ENCODE peak calls at places on chromosome 19, in five cellular contexts. One of them, this sample, is unnamed.

GRCh38 chr19:9885077-9885552 is 50.0 kb downstream of the PIN1 start:
- DNase-seq in left cardiac atrium: peak; percentile 51
- DNase-seq in stimulated activated CD4-positive, alpha-beta T cell treated with anti-CD3 and anti-CD28 coated beads, Interleukin-2, amount 100 ng/mL, for 24 hours: no peak
- DNase-seq in mesothelial cell of epicardium: no peak
- DNase-seq in astrocyte of the spinal cord: no peak
- DNase-seq in this sample: no peak

GRCh38 chr19:13260883-13261653 is 110.9 kb downstream of the IER2 start:
- DNase-seq in astrocyte of the spinal cord: peak; percentile 89
- DNase-seq in mesothelial cell of epicardium: no peak
- DNase-seq in stimulated activated CD4-positive, alpha-beta T cell treated with anti-CD3 and anti-CD28 coated beads, Interleukin-2, amount 100 ng/mL, for 24 hours: peak; percentile 20
- DNase-seq in left cardiac atrium: no peak
- DNase-seq in this sample: no peak

GRCh38 chr19:5200844-5201243 is 139.8 kb downstream of the PTPRS start:
- DNase-seq in mesothelial cell of epicardium: no peak
- DNase-seq in astrocyte of the spinal cord: peak; percentile 9
- DNase-seq in stimulated activated CD4-positive, alpha-beta T cell treated with anti-CD3 and anti-CD28 coated beads, Interleukin-2, amount 100 ng/mL, for 24 hours: no peak
- DNase-seq in left cardiac atrium: no peak
- DNase-seq in this sample: no peak

GRCh38 chr19:38849746-38850230 is at the start of gene HNRNPL:
- DNase-seq in left cardiac atrium: peak; percentile 99
- DNase-seq in astrocyte of the spinal cord: no peak
- DNase-seq in mesothelial cell of epicardium: peak; percentile 100
- DNase-seq in stimulated activated CD4-positive, alpha-beta T cell treated with anti-CD3 and anti-CD28 coated beads, Interleukin-2, amount 100 ng/mL, for 24 hours: peak; percentile 98
- DNase-seq in this sample: peak; percentile 100

GRCh38 chr19:47446534-47447469 is 24.9 kb downstream of the SLC8A2 start:
- DNase-seq in mesothelial cell of epicardium: peak; percentile 53
- DNase-seq in left cardiac atrium: no peak
- DNase-seq in stimulated activated CD4-positive, alpha-beta T cell treated with anti-CD3 and anti-CD28 coated beads, Interleukin-2, amount 100 ng/mL, for 24 hours: peak; percentile 55
- DNase-seq in astrocyte of the spinal cord: no peak
- DNase-seq in this sample: no peak

GRCh38 chr19:3057275-3057714 is 5.0 kb downstream of the TLE5 start:
- DNase-seq in mesothelial cell of epicardium: no peak
- DNase-seq in stimulated activated CD4-positive, alpha-beta T cell treated with anti-CD3 and anti-CD28 coated beads, Interleukin-2, amount 100 ng/mL, for 24 hours: no peak
- DNase-seq in astrocyte of the spinal cord: peak; percentile 73
- DNase-seq in left cardiac atrium: peak; percentile 91
- DNase-seq in this sample: peak; percentile 93

GRCh38 chr19:50897612-50898011 is 13.6 kb downstream of the KLK4 start:
- DNase-seq in stimulated activated CD4-positive, alpha-beta T cell treated with anti-CD3 and anti-CD28 coated beads, Interleukin-2, amount 100 ng/mL, for 24 hours: no peak
- DNase-seq in astrocyte of the spinal cord: no peak
- DNase-seq in left cardiac atrium: no peak
- DNase-seq in mesothelial cell of epicardium: no peak
- DNase-seq in this sample: no peak

GRCh38 chr19:4811328-4812131 is 20.0 kb downstream of the TICAM1 start:
- DNase-seq in astrocyte of the spinal cord: peak; percentile 50
- DNase-seq in left cardiac atrium: peak; percentile 85
- DNase-seq in mesothelial cell of epicardium: peak; percentile 86
- DNase-seq in stimulated activated CD4-positive, alpha-beta T cell treated with anti-CD3 and anti-CD28 coated beads, Interleukin-2, amount 100 ng/mL, for 24 hours: peak; percentile 96
- DNase-seq in this sample: peak; percentile 94

GRCh38 chr19:6694147-6694815 is 24.3 kb upstream of the TNFSF14 start:
- DNase-seq in astrocyte of the spinal cord: no peak
- DNase-seq in left cardiac atrium: no peak
- DNase-seq in stimulated activated CD4-positive, alpha-beta T cell treated with anti-CD3 and anti-CD28 coated beads, Interleukin-2, amount 100 ng/mL, for 24 hours: no peak
- DNase-seq in mesothelial cell of epicardium: no peak
- DNase-seq in this sample: no peak